ENCODE peak calls at places on chromosome 17, in nine cellular contexts. X is bronchial epithelial cell, H is left lung, R is C1 segment of cervical spinal cord, Z is AG04449, A is GM19239, U is Calu3, L is A549, K is activated T-cell treated with anti-CD3 and anti-CD28 coated beads for 1 hour. O is an unnamed sample.

GRCh38 chr17:79007504-79008381 is 1.8 kb downstream of the CANT1 start:
- DNase-seq in Z (no peak), K (no peak), A (no peak), L (no peak), X (no peak), H (no peak), R (no peak), U (no peak), O (no peak)

GRCh38 chr17:70552230-70552981 is 383.1 kb downstream of the KCNJ2 start:
- DNase-seq in R (no peak), Z (no peak), K (no peak), U (no peak), A (peak; percentile 7), L (peak; percentile 26), H (no peak), X (peak; percentile 49), O (peak; percentile 14)

GRCh38 chr17:82098939-82099765 is 1.1 kb upstream of the FASN start:
- DNase-seq in K (no peak), Z (no peak), H (no peak), U (no peak), R (no peak), A (no peak), L (no peak), X (no peak), O (no peak)

GRCh38 chr17:70968302-70968701 is 799.0 kb downstream of the KCNJ2 start:
- DNase-seq in H (no peak), K (no peak), U (no peak), Z (no peak), R (no peak), L (no peak), A (no peak), X (peak; percentile 68), O (no peak)

GRCh38 chr17:72890711-72891110 is 201.8 kb downstream of the SLC39A11 start:
- DNase-seq in L (peak; percentile 69), A (no peak), R (no peak), K (no peak), X (peak; percentile 25), Z (no peak), U (no peak), H (no peak), O (no peak)

GRCh38 chr17:40018211-40019121 is 3.2 kb downstream of the CSF3 start:
- DNase-seq in X (no peak), U (no peak), Z (no peak), H (peak; percentile 67), A (no peak), L (no peak), R (no peak), K (no peak), O (no peak)

GRCh38 chr17:67998466-67998865 is 2.2 kb upstream of the C17orf58 start:
- DNase-seq in R (no peak), Z (no peak), H (no peak), X (no peak), U (no peak), L (no peak), A (no peak), K (no peak), O (no peak)

GRCh38 chr17:66518677-66519076 is 216.3 kb downstream of the PRKCA start:
- DNase-seq in U (no peak), K (no peak), A (no peak), H (no peak), Z (no peak), R (no peak), X (no peak), L (no peak), O (no peak)

GRCh38 chr17:50219345-50219744 is 17.9 kb upstream of the COL1A1 start:
- DNase-seq in K (no peak), R (no peak), Z (no peak), A (no peak), X (peak; percentile 90), U (peak; percentile 68), L (peak; percentile 71), H (no peak), O (no peak)

GRCh38 chr17:64377769-64378282 is 12.8 kb downstream of the PECAM1 start:
- DNase-seq in R (no peak), H (no peak), X (no peak), U (no peak), Z (no peak), K (no peak), A (no peak), L (no peak), O (no peak)